ENCODE peak calls at places on chromosomes 12 and 14, in eight cellular contexts. D is adrenal gland; P is pons; E is islet precursor cell; Y is psoas muscle; B is naive thymus-derived CD4-positive, alpha-beta T cell; Q is lung microvascular endothelial cell; N is activated CD4-positive, alpha-beta T cell treated with anti-CD3 and anti-CD28 coated beads, Interleukin-2, amount 50 U/mL, for 24 hours. F is an unnamed sample.

GRCh38 chr14:77791225-77791600 is 8.7 kb upstream of the ADCK1 start:
- DNase-seq in D (no peak), P (no peak), E (no peak), Y (no peak), B (no peak), Q (no peak), N (no peak), F (no peak)

GRCh38 chr12:132396657-132397056 is 67.3 kb upstream of the GALNT9 start:
- DNase-seq in D (no peak), P (no peak), E (no peak), Y (no peak), B (no peak), Q (no peak), N (no peak), F (no peak)

GRCh38 chr12:120079352-120080042 is 37.1 kb downstream of the RAB35 start:
- DNase-seq in D (peak), P (no peak), E (no peak), Y (no peak), B (no peak), Q (no peak), N (no peak), F (no peak)

GRCh38 chr12:59895161-59895785 is 299.4 kb downstream of the SLC16A7 start:
- DNase-seq in D (no peak), P (no peak), E (no peak), Y (no peak), B (no peak), Q (no peak), N (no peak), F (no peak)

GRCh38 chr14:24330973-24331674 is 3.7 kb downstream of the ADCY4 start:
- DNase-seq in D (no peak), P (no peak), E (no peak), Y (no peak), B (no peak), Q (no peak), N (no peak), F (no peak)

GRCh38 chr14:68701001-68701741 is 91.7 kb downstream of the ZFP36L1 start:
- DNase-seq in D (no peak), P (no peak), E (no peak), Y (no peak), B (no peak), Q (no peak), N (no peak), F (no peak)

GRCh38 chr12:107590369-107591094 is 95.1 kb upstream of the PWP1 start:
- DNase-seq in D (no peak), P (no peak), E (no peak), Y (no peak), B (no peak), Q (no peak), N (no peak), F (no peak)

GRCh38 chr14:33943484-33943883 is 7.4 kb downstream of the EGLN3 start:
- DNase-seq in D (no peak), P (no peak), E (no peak), Y (no peak), B (no peak), Q (no peak), N (no peak), F (no peak)

GRCh38 chr14:89629383-89629782 is 212.3 kb upstream of the FOXN3 start:
- DNase-seq in D (no peak), P (no peak), E (no peak), Y (no peak), B (no peak), Q (no peak), N (no peak), F (no peak)

GRCh38 chr12:31444801-31445200 is 118.9 kb upstream of the SINHCAF start:
- DNase-seq in D (no peak), P (no peak), E (no peak), Y (no peak), B (no peak), Q (no peak), N (no peak), F (no peak)

GRCh38 chr12:57146092-57146491 is 1.3 kb downstream of the LRP1-AS start:
- DNase-seq in D (no peak), P (no peak), E (no peak), Y (no peak), B (no peak), Q (no peak), N (no peak), F (no peak)

GRCh38 chr12:57889541-57889989 is 43.0 kb upstream of the CTDSP2 start:
- DNase-seq in D (peak), P (no peak), E (no peak), Y (peak), B (no peak), Q (no peak), N (no peak), F (no peak)

GRCh38 chr14:103726474-103726873 is 10.9 kb downstream of the ZFYVE21 start:
- DNase-seq in D (no peak), P (no peak), E (no peak), Y (no peak), B (no peak), Q (no peak), N (no peak), F (no peak)

GRCh38 chr12:95970905-95971304 is 25.2 kb downstream of the HAL start:
- DNase-seq in D (no peak), P (no peak), E (peak), Y (no peak), B (no peak), Q (no peak), N (no peak), F (no peak)

GRCh38 chr12:91604897-91605296 is 422.3 kb upstream of the DCN start:
- DNase-seq in D (no peak), P (no peak), E (peak), Y (no peak), B (no peak), Q (no peak), N (no peak), F (peak)

GRCh38 chr14:60245316-60246177 is 3.5 kb upstream of the PPM1A start:
- DNase-seq in D (no peak), P (no peak), E (no peak), Y (no peak), B (no peak), Q (no peak), N (no peak), F (no peak)

GRCh38 chr12:91109148-91109564 is 2.1 kb downstream of the LUM start:
- DNase-seq in D (peak), P (no peak), E (peak), Y (peak), B (no peak), Q (peak), N (peak), F (peak)

GRCh38 chr12:131869871-131870418 is 24.5 kb upstream of the ULK1 start:
- DNase-seq in D (no peak), P (no peak), E (peak), Y (no peak), B (no peak), Q (peak), N (no peak), F (peak)

GRCh38 chr12:81896771-81897170 is 137.6 kb upstream of the PPFIA2 start:
- DNase-seq in D (no peak), P (no peak), E (no peak), Y (no peak), B (peak), Q (peak), N (no peak), F (no peak)

GRCh38 chr14:32469388-32470160 is 140.5 kb downstream of the AKAP6 start:
- DNase-seq in D (no peak), P (peak), E (no peak), Y (no peak), B (peak), Q (peak), N (no peak), F (peak)

GRCh38 chr12:108950991-108951739 is 69.7 kb downstream of the SVOP start:
- DNase-seq in D (peak), P (peak), E (peak), Y (peak), B (peak), Q (peak), N (peak), F (peak)

GRCh38 chr14:24398943-24399801 is at the start of gene NYNRIN:
- DNase-seq in D (no peak), P (no peak), E (peak), Y (peak), B (peak), Q (peak), N (no peak), F (peak)

GRCh38 chr14:92460916-92461579 is 52.5 kb upstream of the RIN3 start:
- DNase-seq in D (peak), P (no peak), E (peak), Y (no peak), B (no peak), Q (peak), N (no peak), F (peak)

GRCh38 chr14:93648440-93649168 is 139.7 kb downstream of the PRIMA1 start:
- DNase-seq in D (no peak), P (no peak), E (peak), Y (no peak), B (no peak), Q (no peak), N (peak), F (no peak)

GRCh38 chr12:49130151-49131050 is 794 bp downstream of the TUBA1B start:
- DNase-seq in D (peak), P (peak), E (peak), Y (peak), B (peak), Q (peak), N (peak), F (peak)

GRCh38 chr12:86496595-86496994 is 240.4 kb upstream of the MGAT4C start:
- DNase-seq in D (no peak), P (no peak), E (no peak), Y (no peak), B (no peak), Q (no peak), N (no peak), F (no peak)

GRCh38 chr12:107610030-107610859 is 75.4 kb upstream of the PWP1 start:
- DNase-seq in D (peak), P (no peak), E (peak), Y (no peak), B (peak), Q (peak), N (no peak), F (peak)

GRCh38 chr14:102396531-102396930 is 33.8 kb downstream of the TECPR2 start:
- DNase-seq in D (peak), P (no peak), E (no peak), Y (no peak), B (no peak), Q (no peak), N (no peak), F (no peak)

GRCh38 chr12:52631264-52631663 is 12.9 kb upstream of the KRT73 start:
- DNase-seq in D (no peak), P (no peak), E (peak), Y (no peak), B (no peak), Q (no peak), N (no peak), F (no peak)

GRCh38 chr12:98373019-98373554 is 142.3 kb upstream of the TMPO start:
- DNase-seq in D (no peak), P (peak), E (no peak), Y (no peak), B (no peak), Q (peak), N (no peak), F (peak)

GRCh38 chr14:50524731-50525510 is 7.4 kb downstream of the MAP4K5 start:
- DNase-seq in D (no peak), P (no peak), E (no peak), Y (no peak), B (no peak), Q (no peak), N (no peak), F (no peak)

GRCh38 chr12:113863455-113863845 is 102.7 kb downstream of the RBM19 start:
- DNase-seq in D (no peak), P (no peak), E (no peak), Y (no peak), B (no peak), Q (no peak), N (no peak), F (no peak)

GRCh38 chr12:14960548-14961465 is 594 bp downstream of the ARHGDIB start:
- DNase-seq in D (no peak), P (no peak), E (peak), Y (no peak), B (peak), Q (peak), N (peak), F (peak)

GRCh38 chr12:68056300-68056699 is 67.1 kb downstream of the IFNG-AS1 start:
- DNase-seq in D (no peak), P (no peak), E (no peak), Y (no peak), B (no peak), Q (no peak), N (no peak), F (no peak)

GRCh38 chr12:11907625-11908024 is 163.1 kb upstream of the BCL2L14 start:
- DNase-seq in D (no peak), P (no peak), E (no peak), Y (no peak), B (no peak), Q (no peak), N (no peak), F (no peak)

GRCh38 chr12:19303496-19303895 is 135.8 kb upstream of the AEBP2 start:
- DNase-seq in D (no peak), P (no peak), E (no peak), Y (no peak), B (no peak), Q (no peak), N (no peak), F (no peak)

GRCh38 chr12:45671254-45671653 is 58.3 kb upstream of the ARID2 start:
- DNase-seq in D (no peak), P (no peak), E (no peak), Y (no peak), B (no peak), Q (no peak), N (no peak), F (no peak)

GRCh38 chr12:58541300-58541690 is 379.0 kb downstream of the LRIG3 start:
- DNase-seq in D (no peak), P (no peak), E (no peak), Y (no peak), B (no peak), Q (no peak), N (no peak), F (no peak)

GRCh38 chr14:96797943-96798349 is 764 bp downstream of the VRK1 start:
- DNase-seq in D (no peak), P (no peak), E (no peak), Y (no peak), B (no peak), Q (peak), N (peak), F (peak)

F was measured in dermis blood vessel endothelial cell.